ENCODE peak calls at places on chromosomes 13 and 19, in seven cellular contexts. One of them, this sample, is unnamed. For H3K4me1 and H3K9me3, the result is how much of the 10 kb centered on the place peaks cover.

GRCh38 chr19:4609878-4610511 is 29.3 kb upstream of the TNFAIP8L1 start:
- DNase-seq in K562: no peak
- DNase-seq in cardiac muscle cell: no peak
- DNase-seq in A673: no peak
- DNase-seq in NT2/D1: no peak
- DNase-seq in transverse colon: no peak
- DNase-seq in suprapubic skin: no peak
- DNase-seq in this sample: peak

GRCh38 chr19:44640518-44640917 is 3.2 kb upstream of the PVR start:
- DNase-seq in transverse colon: no peak
- DNase-seq in A673: no peak
- DNase-seq in K562: no peak
- DNase-seq in cardiac muscle cell: no peak
- DNase-seq in NT2/D1: no peak
- DNase-seq in suprapubic skin: no peak
- DNase-seq in this sample: no peak

GRCh38 chr19:35805518-35806102 is 7.0 kb downstream of the PRODH2 start:
- DNase-seq in NT2/D1: no peak
- DNase-seq in cardiac muscle cell: no peak
- DNase-seq in K562: no peak
- DNase-seq in A673: no peak
- DNase-seq in transverse colon: no peak
- DNase-seq in suprapubic skin: no peak
- DNase-seq in this sample: no peak

GRCh38 chr19:33437351-33438015 is 64.0 kb downstream of the CEBPG start:
- DNase-seq in A673: no peak
- DNase-seq in K562: no peak
- DNase-seq in suprapubic skin: no peak
- DNase-seq in cardiac muscle cell: no peak
- DNase-seq in transverse colon: no peak
- DNase-seq in NT2/D1: no peak
- DNase-seq in this sample: no peak

GRCh38 chr19:8269724-8270123 is 38.4 kb downstream of the CD320 start:
- DNase-seq in A673: no peak
- DNase-seq in NT2/D1: no peak
- DNase-seq in cardiac muscle cell: no peak
- DNase-seq in suprapubic skin: no peak
- DNase-seq in K562: no peak
- DNase-seq in transverse colon: no peak
- DNase-seq in this sample: no peak

GRCh38 chr19:49224856-49225255 is 67.3 kb downstream of the TRPM4 start:
- DNase-seq in suprapubic skin: no peak
- DNase-seq in K562: peak
- DNase-seq in cardiac muscle cell: peak
- DNase-seq in A673: peak
- DNase-seq in transverse colon: peak
- DNase-seq in NT2/D1: no peak
- DNase-seq in this sample: peak

GRCh38 chr19:43229315-43229714 is 23.9 kb upstream of the PSG4 start:
- DNase-seq in K562: no peak
- DNase-seq in transverse colon: no peak
- DNase-seq in NT2/D1: no peak
- DNase-seq in suprapubic skin: no peak
- DNase-seq in cardiac muscle cell: no peak
- DNase-seq in A673: no peak
- DNase-seq in this sample: peak

GRCh38 chr19:19040417-19040816 is 7.0 kb downstream of the ARMC6 start:
- DNase-seq in suprapubic skin: no peak
- DNase-seq in K562: no peak
- DNase-seq in cardiac muscle cell: no peak
- DNase-seq in NT2/D1: no peak
- DNase-seq in A673: no peak
- DNase-seq in transverse colon: peak
- DNase-seq in this sample: no peak

GRCh38 chr19:29712744-29713516 is 2.1 kb downstream of the C19orf12 start:
- DNase-seq in A673: no peak
- DNase-seq in suprapubic skin: no peak
- DNase-seq in K562: no peak
- DNase-seq in NT2/D1: no peak
- DNase-seq in cardiac muscle cell: no peak
- DNase-seq in transverse colon: no peak
- DNase-seq in this sample: no peak

GRCh38 chr13:26946675-26947342 is 186.2 kb upstream of the GPR12 start:
- DNase-seq in suprapubic skin: peak
- DNase-seq in NT2/D1: peak
- DNase-seq in A673: peak
- DNase-seq in transverse colon: no peak
- DNase-seq in cardiac muscle cell: peak
- DNase-seq in K562: peak
- DNase-seq in this sample: no peak

GRCh38 chr13:66660013-66660804 is 569.9 kb downstream of the PCDH9 start:
- DNase-seq in K562: no peak
- DNase-seq in NT2/D1: no peak
- DNase-seq in A673: peak
- DNase-seq in cardiac muscle cell: no peak
- DNase-seq in suprapubic skin: no peak
- DNase-seq in transverse colon: no peak
- DNase-seq in this sample: no peak

DNA sequence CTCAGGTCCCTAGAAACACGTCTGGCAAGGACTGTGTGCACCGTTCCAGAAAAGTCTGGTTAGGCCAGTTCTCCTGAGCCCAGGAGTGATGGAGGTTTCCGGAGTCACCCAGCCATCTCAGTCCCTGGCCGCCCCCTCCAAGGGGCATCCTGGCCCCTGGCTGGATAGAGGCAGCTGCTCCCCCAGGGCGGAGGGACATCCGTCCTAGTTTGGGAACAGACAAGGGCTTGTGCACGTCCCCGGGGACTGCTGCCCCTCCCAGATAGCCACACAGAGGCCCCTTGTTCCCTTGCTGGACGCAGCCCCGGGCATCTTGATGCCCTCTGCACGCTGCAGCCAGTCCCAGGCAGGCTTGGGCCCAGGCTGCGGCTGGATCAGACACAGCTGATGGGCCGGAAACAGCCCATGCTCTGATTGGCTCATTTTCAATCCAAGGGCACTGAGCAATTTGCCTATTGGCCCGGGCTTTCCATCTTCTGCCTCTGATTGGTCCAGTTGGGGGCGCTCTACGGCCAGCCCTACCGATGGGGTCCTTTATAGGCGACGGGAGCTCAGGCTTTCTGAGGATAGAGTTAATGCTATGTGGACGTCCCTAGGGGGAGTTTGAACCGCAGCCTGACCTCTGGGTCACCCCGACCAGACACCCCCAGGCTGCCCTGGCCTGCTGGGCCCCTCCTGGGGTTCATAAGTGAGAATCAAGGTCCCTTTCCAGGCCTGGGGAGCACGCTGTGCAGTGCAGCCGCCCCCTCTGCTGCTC is 3.7 kb downstream of the S1PR2 start:
- DNase-seq in transverse colon: no peak
- DNase-seq in K562: peak
- DNase-seq in suprapubic skin: peak
- DNase-seq in A673: no peak
- DNase-seq in cardiac muscle cell: no peak
- DNase-seq in NT2/D1: no peak
- DNase-seq in this sample: peak
- H3K4me3 ChIP-seq in transverse colon: no peak
- H3K4me3 ChIP-seq in K562: no peak
- H3K4me3 ChIP-seq in suprapubic skin: peak
- H3K4me3 ChIP-seq in A673: no peak
- H3K4me3 ChIP-seq in cardiac muscle cell: no peak
- H3K4me3 ChIP-seq in NT2/D1: no peak
- H3K4me3 ChIP-seq in this sample: no peak

GRCh38 chr13:111184685-111185401 is 69.7 kb downstream of the ARHGEF7 start:
- DNase-seq in suprapubic skin: no peak
- DNase-seq in transverse colon: peak
- DNase-seq in NT2/D1: no peak
- DNase-seq in cardiac muscle cell: no peak
- DNase-seq in A673: peak
- DNase-seq in K562: no peak
- DNase-seq in this sample: no peak

GRCh38 chr13:111183959-111184684 is 69.0 kb downstream of the ARHGEF7 start:
- DNase-seq in transverse colon: no peak
- DNase-seq in NT2/D1: no peak
- DNase-seq in K562: no peak
- DNase-seq in A673: no peak
- DNase-seq in cardiac muscle cell: no peak
- DNase-seq in suprapubic skin: no peak
- DNase-seq in this sample: no peak

GRCh38 chr13:111187879-111188643 is 73.0 kb downstream of the ARHGEF7 start:
- DNase-seq in NT2/D1: no peak
- DNase-seq in K562: no peak
- DNase-seq in cardiac muscle cell: peak
- DNase-seq in transverse colon: no peak
- DNase-seq in suprapubic skin: no peak
- DNase-seq in A673: no peak
- DNase-seq in this sample: no peak

GRCh38 chr13:111183087-111183645 is 68.1 kb downstream of the ARHGEF7 start:
- DNase-seq in A673: no peak
- DNase-seq in cardiac muscle cell: no peak
- DNase-seq in suprapubic skin: no peak
- DNase-seq in transverse colon: no peak
- DNase-seq in K562: no peak
- DNase-seq in NT2/D1: no peak
- DNase-seq in this sample: no peak

GRCh38 chr13:111186305-111186930 is 71.3 kb downstream of the ARHGEF7 start:
- DNase-seq in K562: no peak
- DNase-seq in NT2/D1: no peak
- DNase-seq in suprapubic skin: no peak
- DNase-seq in transverse colon: no peak
- DNase-seq in cardiac muscle cell: no peak
- DNase-seq in A673: peak
- DNase-seq in this sample: no peak
- H3K4me1 ChIP-seq in K562: under half
- H3K4me1 ChIP-seq in NT2/D1: under half
- H3K4me1 ChIP-seq in suprapubic skin: half or more
- H3K4me1 ChIP-seq in transverse colon: under half
- H3K4me1 ChIP-seq in cardiac muscle cell: under half
- H3K4me1 ChIP-seq in A673: under half
- H3K4me1 ChIP-seq in this sample: under half

DNA sequence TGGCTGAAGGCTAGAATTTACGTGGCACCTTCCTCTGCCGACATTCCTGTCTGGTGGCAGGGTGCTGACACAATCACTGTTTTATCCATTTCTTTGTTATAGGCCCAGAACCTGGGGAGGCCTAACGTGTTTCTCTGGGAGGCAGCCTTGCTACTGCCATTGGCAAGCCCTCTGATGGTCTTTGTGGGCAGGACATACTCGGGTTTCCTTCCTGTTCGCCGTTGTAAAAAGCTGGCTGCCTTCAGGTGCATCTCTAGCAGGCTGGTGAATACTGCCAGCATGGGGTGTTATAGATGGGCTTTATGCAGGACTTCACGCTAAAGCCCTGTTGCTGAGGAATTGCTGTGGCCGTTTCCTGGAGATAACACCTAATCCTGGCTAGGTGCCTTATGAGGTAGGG is 28.1 kb downstream of the B3GLCT start:
- DNase-seq in transverse colon: no peak
- DNase-seq in NT2/D1: no peak
- DNase-seq in cardiac muscle cell: no peak
- DNase-seq in K562: no peak
- DNase-seq in suprapubic skin: no peak
- DNase-seq in A673: no peak
- DNase-seq in this sample: no peak
- H3K9me3 ChIP-seq in transverse colon: under half
- H3K9me3 ChIP-seq in NT2/D1: under half
- H3K9me3 ChIP-seq in cardiac muscle cell: under half
- H3K9me3 ChIP-seq in K562: under half
- H3K9me3 ChIP-seq in suprapubic skin: under half
- H3K9me3 ChIP-seq in A673: under half
- H3K9me3 ChIP-seq in this sample: under half

GRCh38 chr19:13885826-13886365 is 9.0 kb downstream of the NANOS3 start:
- DNase-seq in A673: no peak
- DNase-seq in suprapubic skin: no peak
- DNase-seq in cardiac muscle cell: no peak
- DNase-seq in transverse colon: no peak
- DNase-seq in K562: no peak
- DNase-seq in NT2/D1: no peak
- DNase-seq in this sample: no peak

GRCh38 chr19:13887039-13887438 is 10.1 kb downstream of the NANOS3 start:
- DNase-seq in transverse colon: peak
- DNase-seq in K562: no peak
- DNase-seq in NT2/D1: no peak
- DNase-seq in suprapubic skin: no peak
- DNase-seq in A673: no peak
- DNase-seq in cardiac muscle cell: no peak
- DNase-seq in this sample: no peak

GRCh38 chr19:13883665-13884064 is 6.7 kb downstream of the NANOS3 start:
- DNase-seq in A673: no peak
- DNase-seq in cardiac muscle cell: no peak
- DNase-seq in NT2/D1: no peak
- DNase-seq in suprapubic skin: no peak
- DNase-seq in K562: peak
- DNase-seq in transverse colon: no peak
- DNase-seq in this sample: no peak

GRCh38 chr19:13882841-13883240 is 5.9 kb downstream of the NANOS3 start:
- DNase-seq in transverse colon: no peak
- DNase-seq in NT2/D1: no peak
- DNase-seq in A673: no peak
- DNase-seq in suprapubic skin: no peak
- DNase-seq in K562: no peak
- DNase-seq in cardiac muscle cell: no peak
- DNase-seq in this sample: no peak

GRCh38 chr19:13884726-13885591 is 8.0 kb downstream of the NANOS3 start:
- DNase-seq in A673: no peak
- DNase-seq in cardiac muscle cell: no peak
- DNase-seq in K562: no peak
- DNase-seq in NT2/D1: no peak
- DNase-seq in transverse colon: peak
- DNase-seq in suprapubic skin: no peak
- DNase-seq in this sample: no peak
- H3K4me3 ChIP-seq in A673: no peak
- H3K4me3 ChIP-seq in cardiac muscle cell: no peak
- H3K4me3 ChIP-seq in K562: no peak
- H3K4me3 ChIP-seq in NT2/D1: no peak
- H3K4me3 ChIP-seq in transverse colon: no peak
- H3K4me3 ChIP-seq in suprapubic skin: peak
- H3K4me3 ChIP-seq in this sample: no peak

GRCh38 chr19:40717880-40718773 is 1.2 kb downstream of the ITPKC start:
- DNase-seq in K562: peak
- DNase-seq in suprapubic skin: no peak
- DNase-seq in NT2/D1: no peak
- DNase-seq in transverse colon: peak
- DNase-seq in cardiac muscle cell: peak
- DNase-seq in A673: peak
- DNase-seq in this sample: peak

GRCh38 chr19:40717325-40717879 is 490 bp downstream of the ITPKC start:
- DNase-seq in NT2/D1: no peak
- DNase-seq in K562: no peak
- DNase-seq in transverse colon: no peak
- DNase-seq in suprapubic skin: peak
- DNase-seq in A673: no peak
- DNase-seq in cardiac muscle cell: no peak
- DNase-seq in this sample: no peak

GRCh38 chr19:40714519-40715299 is 2.0 kb downstream of the COQ8B start:
- DNase-seq in A673: peak
- DNase-seq in K562: peak
- DNase-seq in NT2/D1: peak
- DNase-seq in suprapubic skin: peak
- DNase-seq in transverse colon: peak
- DNase-seq in cardiac muscle cell: peak
- DNase-seq in this sample: peak

GRCh38 chr19:40716031-40716654 is 543 bp downstream of the COQ8B start:
- DNase-seq in cardiac muscle cell: no peak
- DNase-seq in NT2/D1: no peak
- DNase-seq in transverse colon: no peak
- DNase-seq in A673: no peak
- DNase-seq in K562: peak
- DNase-seq in suprapubic skin: no peak
- DNase-seq in this sample: no peak

GRCh38 chr19:40716655-40717324 is at the start of the genes COQ8B and ITPKC:
- DNase-seq in cardiac muscle cell: peak
- DNase-seq in K562: peak
- DNase-seq in transverse colon: peak
- DNase-seq in NT2/D1: peak
- DNase-seq in suprapubic skin: peak
- DNase-seq in A673: peak
- DNase-seq in this sample: peak
- H3K4me1 ChIP-seq in cardiac muscle cell: under half
- H3K4me1 ChIP-seq in K562: under half
- H3K4me1 ChIP-seq in transverse colon: half or more
- H3K4me1 ChIP-seq in NT2/D1: under half
- H3K4me1 ChIP-seq in suprapubic skin: under half
- H3K4me1 ChIP-seq in A673: under half
- H3K4me1 ChIP-seq in this sample: under half